ENCODE peak calls at places on chromosomes 3 and 15, in six cellular contexts. H, L, K, I, W and D are unnamed samples. For H3K4me1, the result is how much of the 10 kb centered on the place peaks cover.

GRCh38 chr3:115100806-115101205 is 46.3 kb downstream of the ZBTB20 start:
- ATAC-seq in I (no peak), K (no peak), H (no peak), L (no peak), W (no peak), D (no peak)

GRCh38 chr3:100830931-100831330 is 121.6 kb downstream of the TFG start:
- ATAC-seq in H (no peak), L (no peak), K (no peak), I (no peak), W (peak), D (no peak)

GRCh38 chr3:160163259-160163878 is 61.9 kb upstream of the C3orf80 start:
- ATAC-seq in K (peak), W (peak), I (no peak), H (peak), L (peak), D (no peak)

GRCh38 chr3:190258634-190259033 is 63.6 kb downstream of the CLDN1 start:
- ATAC-seq in L (no peak), K (no peak), W (peak), I (no peak), H (no peak), D (no peak)

GRCh38 chr3:81638480-81638879 is 123.0 kb downstream of the GBE1 start:
- ATAC-seq in L (no peak), W (no peak), I (no peak), H (no peak), K (no peak), D (no peak)

GRCh38 chr3:69292959-69293574 is 92.8 kb downstream of the FRMD4B start:
- ATAC-seq in I (no peak), H (no peak), L (no peak), K (no peak), W (no peak), D (no peak)

GRCh38 chr3:37753428-37753827 is 108.3 kb upstream of the CTDSPL start:
- ATAC-seq in I (no peak), H (no peak), K (peak), W (no peak), L (no peak), D (no peak)

GRCh38 chr3:72977060-72977459 is 19.6 kb upstream of the PPP4R2 start:
- ATAC-seq in K (peak), H (no peak), L (no peak), I (no peak), W (no peak), D (no peak)

GRCh38 chr3:60250810-60251209 is 1000.4 kb downstream of the FHIT start:
- ATAC-seq in I (no peak), L (no peak), K (peak), H (no peak), W (no peak), D (no peak)

GRCh38 chr15:60469893-60470641 is 8.9 kb downstream of the ICE2 start:
- ATAC-seq in L (peak), I (no peak), W (no peak), K (peak), H (no peak), D (no peak)
- H3K27ac ChIP-seq in L (peak), I (no peak), W (no peak), K (no peak), H (no peak), D (no peak)

DNA sequence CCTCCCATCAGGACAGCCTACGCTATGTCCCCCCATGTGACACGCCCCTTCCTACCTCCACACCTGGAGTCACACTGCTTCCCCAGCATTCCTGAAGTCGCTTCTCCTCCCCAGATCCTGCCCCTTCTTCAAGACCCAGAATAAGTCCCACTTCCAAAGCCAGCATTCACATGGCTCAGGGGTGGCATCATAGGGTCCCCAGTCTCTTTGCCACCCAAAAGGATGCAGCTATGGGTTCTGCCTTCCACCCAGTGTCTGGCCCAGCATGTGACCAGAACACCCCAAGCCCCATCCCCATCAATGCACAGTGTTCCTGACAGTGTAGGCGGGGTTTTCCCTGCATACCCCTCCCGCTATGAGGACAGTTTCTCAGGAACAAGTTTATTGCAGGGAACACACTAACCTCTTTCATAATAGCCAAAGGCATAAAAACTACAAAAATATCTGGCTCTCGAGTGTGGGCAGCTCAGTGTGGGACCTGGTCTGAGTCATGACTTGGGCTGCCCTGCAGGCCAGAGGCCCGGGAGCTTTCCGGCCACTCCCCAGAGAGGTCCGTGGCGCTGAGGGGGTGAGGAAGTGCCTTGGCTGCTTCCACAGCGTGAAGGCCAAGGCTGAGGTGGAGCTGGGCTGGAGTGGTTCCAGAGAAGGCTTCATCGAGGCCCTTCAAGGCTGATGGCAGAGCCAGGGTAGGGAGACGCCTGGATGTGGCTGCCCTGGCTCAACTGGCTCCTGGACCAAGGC is 5.8 kb downstream of the ISLR start:
- ATAC-seq in W (no peak), H (peak), I (peak), K (no peak), L (peak), D (peak)
- H3K4me1 ChIP-seq in W (under half), H (under half), I (under half), K (under half), L (half or more), D (half or more)

DNA sequence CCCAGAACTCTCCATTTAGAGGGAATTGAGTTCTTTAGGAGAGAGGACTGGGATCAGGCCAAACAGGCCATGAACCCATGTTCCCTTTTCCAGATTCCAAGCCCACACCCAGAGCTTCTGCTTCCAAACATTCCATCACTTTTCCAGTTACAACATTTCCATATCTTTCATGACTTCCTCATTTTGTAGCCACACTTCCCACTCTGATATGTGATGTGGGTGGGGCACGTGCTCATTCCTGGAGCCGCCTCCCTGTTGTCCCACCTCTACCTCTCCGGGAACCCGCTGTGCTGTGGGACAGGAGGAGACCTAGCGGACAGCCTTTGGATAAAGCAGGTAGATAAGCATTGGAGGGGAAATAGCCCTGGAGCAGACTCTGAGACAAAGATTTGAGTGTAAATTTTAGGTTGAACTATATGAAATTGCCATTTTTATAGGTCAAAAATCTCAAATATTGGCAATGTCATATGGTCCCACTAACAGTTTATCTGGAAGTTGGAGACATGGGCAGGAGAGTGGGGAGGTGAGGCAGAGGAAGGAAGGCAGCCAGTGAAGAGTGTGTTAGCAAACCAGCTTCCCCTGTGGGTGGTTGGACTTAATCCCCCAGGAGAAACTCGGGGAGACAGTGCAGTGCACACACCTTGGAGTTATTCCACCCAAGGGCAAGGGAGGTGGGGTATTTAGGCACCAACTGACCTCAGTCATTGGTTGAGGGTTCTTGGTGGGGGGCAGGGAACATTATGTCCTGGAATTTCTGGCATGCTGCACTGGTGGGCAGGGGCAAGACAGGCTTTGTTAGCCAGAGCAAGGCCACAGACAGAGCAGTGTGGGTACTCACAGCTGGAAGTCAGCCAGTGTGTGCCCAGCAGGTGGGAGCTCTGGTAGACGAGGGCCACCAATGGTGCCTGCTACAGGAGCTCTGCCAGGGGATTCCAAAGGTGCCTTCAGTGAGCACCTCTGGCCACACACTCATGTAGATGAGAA is 31.7 kb downstream of the CYP8B1 start:
- ATAC-seq in H (no peak), L (no peak), K (no peak), W (no peak), I (no peak), D (peak)
- TF ChIP-seq EP300 in H (no peak), L (no peak), K (no peak), W (no peak), I (peak), D (no peak)

GRCh38 chr3:178059124-178059523 is 477.1 kb upstream of the KCNMB2 start:
- ATAC-seq in K (no peak), I (no peak), H (no peak), W (no peak), L (no peak), D (no peak)
- H3K27ac ChIP-seq in K (no peak), I (peak), H (no peak), W (no peak), L (no peak), D (peak)

GRCh38 chr3:13025090-13025489 is 48.1 kb downstream of the IQSEC1 start:
- ATAC-seq in H (peak), W (no peak), I (no peak), L (peak), K (no peak), D (peak)

GRCh38 chr3:13024274-13024863 is 48.9 kb downstream of the IQSEC1 start:
- ATAC-seq in W (no peak), I (no peak), L (no peak), H (no peak), K (no peak), D (no peak)

GRCh38 chr3:13021934-13022265 is 51.3 kb downstream of the IQSEC1 start:
- ATAC-seq in K (peak), H (no peak), L (no peak), W (no peak), I (no peak), D (no peak)

GRCh38 chr3:13022348-13023250 is 50.6 kb downstream of the IQSEC1 start:
- ATAC-seq in L (peak), I (peak), K (peak), W (no peak), H (peak), D (peak)

DNA sequence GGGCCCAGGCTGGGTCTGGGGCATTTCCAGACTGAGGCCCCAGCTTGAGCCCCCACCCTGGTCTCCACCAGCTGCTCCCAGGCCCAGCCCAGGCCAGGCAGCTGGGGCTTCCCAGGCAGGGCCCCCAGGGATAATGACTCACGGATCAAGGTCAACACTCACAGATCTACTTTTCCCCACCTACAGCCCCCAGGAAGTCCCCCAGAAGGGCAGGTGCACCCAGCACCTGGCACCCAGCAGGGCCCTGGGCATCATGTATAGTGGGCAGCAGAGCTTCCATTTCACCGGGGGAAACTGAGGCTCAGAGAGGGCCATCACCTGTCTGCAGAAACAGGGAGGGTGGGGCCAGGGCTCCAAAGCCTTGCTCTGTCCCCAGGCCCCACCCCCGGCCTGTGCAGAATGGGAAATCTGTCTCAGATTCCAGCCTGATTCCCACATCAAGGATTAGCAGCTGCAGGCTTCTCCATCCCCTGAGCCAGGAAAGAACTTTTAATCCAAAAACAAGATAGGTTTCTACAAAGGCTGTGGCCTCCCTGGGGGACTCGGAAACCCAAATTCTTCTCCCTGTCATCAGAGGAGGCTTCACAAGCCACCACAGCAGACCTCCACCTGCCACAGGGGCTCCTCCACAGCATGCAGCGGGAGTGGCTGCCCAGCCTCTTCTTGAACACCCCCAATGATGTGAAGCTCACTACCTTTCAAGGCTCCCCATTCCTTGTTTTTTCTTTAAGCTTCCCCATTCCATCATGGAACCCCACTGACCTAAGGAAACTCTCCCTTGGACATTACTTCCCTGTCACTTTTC is 49.8 kb downstream of the IQSEC1 start:
- ATAC-seq in I (no peak), H (no peak), K (peak), W (no peak), L (no peak), D (no peak)
- H3K4me1 ChIP-seq in I (under half), H (under half), K (under half), W (under half), L (under half), D (under half)

GRCh38 chr3:126389112-126389791 is 5.5 kb upstream of the CFAP100 start:
- ATAC-seq in H (peak), L (peak), I (peak), K (peak), W (peak), D (peak)
- TF ChIP-seq EP300 in H (no peak), L (no peak), I (peak), K (no peak), W (no peak), D (peak)

GRCh38 chr3:186012137-186012536 is 74.3 kb upstream of the TRA2B start:
- ATAC-seq in H (peak), W (peak), I (no peak), K (no peak), L (no peak), D (no peak)
- H3K27ac ChIP-seq in H (no peak), W (no peak), I (no peak), K (no peak), L (no peak), D (no peak)

DNA sequence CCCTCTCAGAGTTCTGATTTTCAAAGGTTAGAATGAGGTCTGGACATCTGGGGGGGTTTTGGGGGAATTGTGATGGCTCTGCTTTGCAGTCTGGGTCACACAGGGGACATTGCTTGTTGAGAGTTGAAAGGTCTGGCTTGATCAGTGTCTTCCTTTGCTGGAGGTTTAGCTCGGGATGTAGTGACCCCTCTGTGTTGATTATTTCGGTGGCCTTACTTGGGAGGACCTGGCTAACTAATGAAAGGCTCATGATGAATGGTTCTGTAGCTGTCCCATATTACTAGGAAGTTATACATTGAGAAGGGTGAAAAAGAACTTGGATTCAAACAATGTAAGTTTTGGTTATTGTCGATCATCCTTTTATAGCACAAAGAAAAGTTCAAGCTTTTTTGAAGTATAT is 23.8 kb downstream of the TPM1 start:
- ATAC-seq in W (no peak), I (no peak), H (no peak), K (no peak), L (no peak), D (no peak)
- H3K4me1 ChIP-seq in W (under half), I (under half), H (under half), K (under half), L (half or more), D (under half)

DNA sequence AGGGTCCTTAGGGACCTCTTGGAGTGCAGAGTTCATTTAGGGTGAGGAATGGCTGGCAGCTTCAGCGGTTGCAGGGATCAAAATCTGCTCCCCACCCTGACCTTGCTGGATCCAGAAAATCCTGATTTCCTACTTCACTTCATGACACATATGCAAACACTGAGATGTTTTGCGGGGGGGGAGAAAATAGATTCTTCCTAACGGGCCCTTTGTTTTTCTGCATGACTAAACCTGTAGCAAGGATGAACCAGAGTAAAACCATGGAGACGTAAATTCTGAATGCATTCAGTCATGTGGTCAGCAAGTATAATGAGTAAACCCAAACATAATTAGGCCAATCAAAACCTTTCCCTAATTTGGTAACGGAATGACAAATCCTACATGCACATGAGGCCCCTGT is 20.0 kb upstream of the RBP1 start:
- ATAC-seq in I (no peak), L (no peak), H (no peak), K (no peak), W (no peak), D (no peak)
- TF ChIP-seq EP300 in I (no peak), L (no peak), H (no peak), K (no peak), W (no peak), D (no peak)